ENCODE peak calls at places on chromosomes 4 and X, in six cellular contexts. One of them, this sample, is unnamed. For H3K4me1 and H3K27me3, the result is how much of the 10 kb centered on the place peaks cover.

GRCh38 chr4:25098964-25099843 is 61.0 kb downstream of the SEPSECS start:
- DNase-seq in sigmoid colon: no peak
- DNase-seq in neural progenitor cell: no peak
- DNase-seq in breast epithelium: no peak
- DNase-seq in upper lobe of right lung: no peak
- DNase-seq in ascending aorta: no peak
- DNase-seq in this sample: no peak

GRCh38 chrX:53714580-53715335 is 28.2 kb upstream of the HUWE1 start:
- DNase-seq in sigmoid colon: no peak
- DNase-seq in neural progenitor cell: no peak
- DNase-seq in breast epithelium: peak
- DNase-seq in upper lobe of right lung: peak
- DNase-seq in ascending aorta: no peak
- DNase-seq in this sample: no peak

GRCh38 chrX:20149326-20149725 is 7.7 kb upstream of the EIF1AX start:
- DNase-seq in sigmoid colon: no peak
- DNase-seq in neural progenitor cell: no peak
- DNase-seq in breast epithelium: no peak
- DNase-seq in upper lobe of right lung: no peak
- DNase-seq in ascending aorta: no peak
- DNase-seq in this sample: no peak

GRCh38 chrX:118603981-118604380 is 108.4 kb downstream of the DOCK11 start:
- DNase-seq in sigmoid colon: peak
- DNase-seq in neural progenitor cell: peak
- DNase-seq in breast epithelium: peak
- DNase-seq in upper lobe of right lung: no peak
- DNase-seq in ascending aorta: peak
- DNase-seq in this sample: peak

GRCh38 chr4:154332681-154333421 is 158.7 kb downstream of the DCHS2 start:
- DNase-seq in sigmoid colon: peak
- DNase-seq in neural progenitor cell: peak
- DNase-seq in breast epithelium: no peak
- DNase-seq in upper lobe of right lung: no peak
- DNase-seq in ascending aorta: no peak
- DNase-seq in this sample: no peak

GRCh38 chr4:84579410-84579791 is 3.5 kb upstream of the CDS1 start:
- DNase-seq in sigmoid colon: no peak
- DNase-seq in neural progenitor cell: peak
- DNase-seq in breast epithelium: peak
- DNase-seq in upper lobe of right lung: no peak
- DNase-seq in ascending aorta: no peak
- DNase-seq in this sample: no peak

GRCh38 chr4:77072195-77072753 is 3.5 kb downstream of the CCNI start:
- DNase-seq in sigmoid colon: no peak
- DNase-seq in neural progenitor cell: no peak
- DNase-seq in breast epithelium: peak
- DNase-seq in upper lobe of right lung: no peak
- DNase-seq in ascending aorta: no peak
- DNase-seq in this sample: no peak

GRCh38 chr4:163548481-163549243 is 54.2 kb downstream of the TMA16 start:
- DNase-seq in sigmoid colon: no peak
- DNase-seq in neural progenitor cell: peak
- DNase-seq in breast epithelium: no peak
- DNase-seq in upper lobe of right lung: no peak
- DNase-seq in ascending aorta: no peak
- DNase-seq in this sample: no peak

GRCh38 chr4:111963158-111963557 is 182.1 kb upstream of the FAM241A start:
- DNase-seq in sigmoid colon: no peak
- DNase-seq in neural progenitor cell: no peak
- DNase-seq in breast epithelium: no peak
- DNase-seq in upper lobe of right lung: no peak
- DNase-seq in ascending aorta: no peak
- DNase-seq in this sample: no peak

GRCh38 chrX:123803331-123803983 is 56.4 kb upstream of the XIAP start:
- DNase-seq in sigmoid colon: no peak
- DNase-seq in neural progenitor cell: no peak
- DNase-seq in breast epithelium: no peak
- DNase-seq in upper lobe of right lung: no peak
- DNase-seq in ascending aorta: no peak
- DNase-seq in this sample: no peak

GRCh38 chrX:87621697-87622096 is 104.1 kb downstream of the KLHL4 start:
- DNase-seq in sigmoid colon: no peak
- DNase-seq in neural progenitor cell: no peak
- DNase-seq in breast epithelium: no peak
- DNase-seq in upper lobe of right lung: no peak
- DNase-seq in ascending aorta: no peak
- DNase-seq in this sample: no peak

GRCh38 chr4:134200811-134201215 is 776 bp downstream of the PABPC4L start:
- DNase-seq in sigmoid colon: peak
- DNase-seq in neural progenitor cell: no peak
- DNase-seq in breast epithelium: no peak
- DNase-seq in upper lobe of right lung: peak
- DNase-seq in ascending aorta: peak
- DNase-seq in this sample: no peak

GRCh38 chr4:142901166-142901662 is 55.1 kb upstream of the INPP4B start:
- DNase-seq in sigmoid colon: no peak
- DNase-seq in neural progenitor cell: no peak
- DNase-seq in breast epithelium: no peak
- DNase-seq in upper lobe of right lung: no peak
- DNase-seq in ascending aorta: no peak
- DNase-seq in this sample: no peak

GRCh38 chrX:15854080-15854655 is 445 bp downstream of the AP1S2 start:
- DNase-seq in sigmoid colon: peak
- DNase-seq in neural progenitor cell: peak
- DNase-seq in breast epithelium: peak
- DNase-seq in upper lobe of right lung: peak
- DNase-seq in ascending aorta: peak
- DNase-seq in this sample: peak

GRCh38 chrX:134782796-134783195 is 124.5 kb upstream of the PLAC1 start:
- DNase-seq in sigmoid colon: no peak
- DNase-seq in neural progenitor cell: peak
- DNase-seq in breast epithelium: no peak
- DNase-seq in upper lobe of right lung: no peak
- DNase-seq in ascending aorta: no peak
- DNase-seq in this sample: no peak

GRCh38 chrX:96314974-96315373 is 369.7 kb upstream of the DIAPH2 start:
- DNase-seq in sigmoid colon: no peak
- DNase-seq in neural progenitor cell: no peak
- DNase-seq in breast epithelium: no peak
- DNase-seq in upper lobe of right lung: no peak
- DNase-seq in ascending aorta: no peak
- DNase-seq in this sample: no peak

GRCh38 chr4:156329779-156330178 is 376.1 kb upstream of the CTSO start:
- DNase-seq in sigmoid colon: no peak
- DNase-seq in neural progenitor cell: no peak
- DNase-seq in breast epithelium: no peak
- DNase-seq in upper lobe of right lung: no peak
- DNase-seq in ascending aorta: no peak
- DNase-seq in this sample: no peak

GRCh38 chr4:183424109-183424751 is 20.2 kb upstream of the CDKN2AIP start:
- DNase-seq in sigmoid colon: no peak
- DNase-seq in neural progenitor cell: no peak
- DNase-seq in breast epithelium: no peak
- DNase-seq in upper lobe of right lung: no peak
- DNase-seq in ascending aorta: peak
- DNase-seq in this sample: no peak

GRCh38 chr4:24915121-24915922 is 2.5 kb upstream of the CCDC149 start:
- DNase-seq in sigmoid colon: no peak
- DNase-seq in neural progenitor cell: peak
- DNase-seq in breast epithelium: peak
- DNase-seq in upper lobe of right lung: no peak
- DNase-seq in ascending aorta: no peak
- DNase-seq in this sample: no peak

GRCh38 chrX:130091976-130092522 is 18.2 kb downstream of the ELF4 start:
- DNase-seq in sigmoid colon: no peak
- DNase-seq in neural progenitor cell: no peak
- DNase-seq in breast epithelium: no peak
- DNase-seq in upper lobe of right lung: peak
- DNase-seq in ascending aorta: peak
- DNase-seq in this sample: no peak

GRCh38 chrX:131802836-131803626 is 220.1 kb upstream of the STK26 start:
- DNase-seq in sigmoid colon: peak
- DNase-seq in neural progenitor cell: no peak
- DNase-seq in breast epithelium: peak
- DNase-seq in upper lobe of right lung: no peak
- DNase-seq in ascending aorta: peak
- DNase-seq in this sample: no peak

GRCh38 chr4:112853662-112854256 is 195.7 kb upstream of the ANK2 start:
- DNase-seq in sigmoid colon: no peak
- DNase-seq in neural progenitor cell: no peak
- DNase-seq in breast epithelium: no peak
- DNase-seq in upper lobe of right lung: no peak
- DNase-seq in ascending aorta: no peak
- DNase-seq in this sample: no peak

GRCh38 chr4:81166431-81166830 is 48.6 kb downstream of the PRKG2 start:
- DNase-seq in sigmoid colon: no peak
- DNase-seq in neural progenitor cell: no peak
- DNase-seq in breast epithelium: no peak
- DNase-seq in upper lobe of right lung: no peak
- DNase-seq in ascending aorta: no peak
- DNase-seq in this sample: no peak

GRCh38 chr4:157226035-157226434 is 5.5 kb downstream of the GRIA2 start:
- DNase-seq in sigmoid colon: no peak
- DNase-seq in neural progenitor cell: no peak
- DNase-seq in breast epithelium: no peak
- DNase-seq in upper lobe of right lung: no peak
- DNase-seq in ascending aorta: no peak
- DNase-seq in this sample: no peak

GRCh38 chr4:122099896-122100295 is 52.2 kb upstream of the BLTP1 start:
- DNase-seq in sigmoid colon: no peak
- DNase-seq in neural progenitor cell: no peak
- DNase-seq in breast epithelium: no peak
- DNase-seq in upper lobe of right lung: no peak
- DNase-seq in ascending aorta: no peak
- DNase-seq in this sample: no peak

GRCh38 chrX:39519566-39520301 is 578.0 kb downstream of the BCOR start:
- DNase-seq in sigmoid colon: no peak
- DNase-seq in neural progenitor cell: no peak
- DNase-seq in breast epithelium: no peak
- DNase-seq in upper lobe of right lung: no peak
- DNase-seq in ascending aorta: no peak
- DNase-seq in this sample: peak

GRCh38 chr4:160510925-160511324 is 1408.0 kb downstream of the RAPGEF2 start:
- DNase-seq in sigmoid colon: no peak
- DNase-seq in neural progenitor cell: no peak
- DNase-seq in breast epithelium: no peak
- DNase-seq in upper lobe of right lung: no peak
- DNase-seq in ascending aorta: no peak
- DNase-seq in this sample: no peak

GRCh38 chrX:2325076-2325784 is 175.5 kb downstream of the DHRSX start:
- DNase-seq in sigmoid colon: peak
- DNase-seq in neural progenitor cell: no peak
- DNase-seq in breast epithelium: peak
- DNase-seq in upper lobe of right lung: no peak
- DNase-seq in ascending aorta: peak
- DNase-seq in this sample: peak

GRCh38 chr4:152926959-152927358 is 9.2 kb upstream of the FHDC1 start:
- DNase-seq in sigmoid colon: no peak
- DNase-seq in neural progenitor cell: no peak
- DNase-seq in breast epithelium: no peak
- DNase-seq in upper lobe of right lung: no peak
- DNase-seq in ascending aorta: no peak
- DNase-seq in this sample: no peak

DNA sequence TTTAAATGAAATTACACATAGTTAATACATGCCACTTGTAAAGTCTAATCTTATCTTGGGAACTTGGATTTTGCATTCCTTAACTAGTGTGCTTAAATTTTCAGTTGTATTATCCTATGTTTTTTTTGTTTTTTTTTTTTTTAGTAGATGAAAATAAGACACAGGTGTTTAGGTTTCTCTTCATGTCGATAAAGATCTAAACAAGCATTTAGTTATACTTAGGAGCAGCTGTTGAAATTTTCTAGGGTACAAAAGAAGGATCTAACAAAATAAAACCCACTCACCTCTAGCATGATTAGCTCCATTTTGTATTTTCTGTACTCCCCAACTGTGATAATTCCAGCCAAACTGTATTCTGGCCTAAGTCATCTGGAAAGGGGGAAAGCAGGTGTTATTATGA is 96.0 kb upstream of the SPRY1 start:
- DNase-seq in sigmoid colon: no peak
- DNase-seq in neural progenitor cell: no peak
- DNase-seq in breast epithelium: no peak
- DNase-seq in upper lobe of right lung: no peak
- DNase-seq in ascending aorta: no peak
- DNase-seq in this sample: no peak
- H3K4me1 ChIP-seq in sigmoid colon: under half
- H3K4me1 ChIP-seq in neural progenitor cell: half or more
- H3K4me1 ChIP-seq in breast epithelium: under half
- H3K4me1 ChIP-seq in upper lobe of right lung: under half
- H3K4me1 ChIP-seq in ascending aorta: under half
- H3K4me1 ChIP-seq in this sample: under half

DNA sequence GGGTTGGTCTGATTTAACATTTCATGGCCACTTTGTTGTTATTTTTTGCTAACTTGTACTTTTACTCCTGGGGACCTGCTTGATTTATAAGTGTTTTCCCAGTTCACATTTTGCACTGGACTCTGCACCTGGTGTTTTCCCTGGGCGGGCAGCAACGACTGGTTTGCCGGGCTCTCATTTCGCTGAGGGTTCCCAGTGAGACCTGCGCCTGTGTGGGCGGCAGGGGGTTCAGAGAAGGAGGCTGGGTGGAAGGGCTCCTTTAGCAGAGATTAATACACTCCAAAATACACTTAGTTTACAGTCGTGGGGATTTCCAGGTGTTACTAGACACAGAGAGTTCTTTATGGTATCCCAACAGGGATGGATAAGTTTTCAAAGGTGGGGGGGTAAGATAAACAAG is 53.0 kb upstream of the SHISA3 start:
- DNase-seq in sigmoid colon: no peak
- DNase-seq in neural progenitor cell: no peak
- DNase-seq in breast epithelium: no peak
- DNase-seq in upper lobe of right lung: no peak
- DNase-seq in ascending aorta: no peak
- DNase-seq in this sample: no peak
- H3K27me3 ChIP-seq in sigmoid colon: under half
- H3K27me3 ChIP-seq in neural progenitor cell: under half
- H3K27me3 ChIP-seq in breast epithelium: under half
- H3K27me3 ChIP-seq in upper lobe of right lung: under half
- H3K27me3 ChIP-seq in ascending aorta: under half
- H3K27me3 ChIP-seq in this sample: under half

DNA sequence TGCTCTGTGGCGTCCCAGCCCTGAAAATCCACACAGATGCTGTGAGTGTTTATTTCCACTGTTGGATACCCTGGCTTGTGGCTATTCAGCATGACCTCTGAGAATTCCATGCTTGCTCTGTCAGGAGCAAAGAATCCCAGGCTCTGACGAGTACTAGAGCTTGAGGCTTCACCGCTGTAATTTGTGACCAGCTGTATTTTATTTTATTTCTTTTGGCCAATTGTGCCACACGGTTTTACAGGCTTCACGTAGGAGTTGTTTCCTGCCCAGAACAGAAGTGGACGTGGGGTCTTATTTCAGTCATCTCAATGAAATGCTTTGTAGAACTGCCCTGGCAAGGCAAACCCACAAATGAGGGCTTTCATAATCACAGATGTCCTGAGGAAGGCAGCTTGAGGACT is 69.4 kb upstream of the CLDN34 start:
- DNase-seq in sigmoid colon: no peak
- DNase-seq in neural progenitor cell: no peak
- DNase-seq in breast epithelium: no peak
- DNase-seq in upper lobe of right lung: no peak
- DNase-seq in ascending aorta: no peak
- DNase-seq in this sample: no peak
- TF ChIP-seq CTCF in sigmoid colon: no peak
- TF ChIP-seq CTCF in neural progenitor cell: no peak
- TF ChIP-seq CTCF in breast epithelium: no peak
- TF ChIP-seq CTCF in upper lobe of right lung: no peak
- TF ChIP-seq CTCF in ascending aorta: no peak
- TF ChIP-seq CTCF in this sample: no peak

GRCh38 chrX:86078650-86079049 is 31.3 kb upstream of the CHM start:
- DNase-seq in sigmoid colon: no peak
- DNase-seq in neural progenitor cell: no peak
- DNase-seq in breast epithelium: no peak
- DNase-seq in upper lobe of right lung: no peak
- DNase-seq in ascending aorta: no peak
- DNase-seq in this sample: no peak
- H3K4me1 ChIP-seq in sigmoid colon: under half
- H3K4me1 ChIP-seq in neural progenitor cell: under half
- H3K4me1 ChIP-seq in breast epithelium: under half
- H3K4me1 ChIP-seq in upper lobe of right lung: under half
- H3K4me1 ChIP-seq in ascending aorta: under half
- H3K4me1 ChIP-seq in this sample: under half

This sample was measured in gastrocnemius medialis.